ENCODE peak calls at places on chromosomes 3 and 15, in four cellular contexts. P, D, Z and A are unnamed samples.

GRCh38 chr3:112649478-112649735 is 8.5 kb upstream of the CCDC80 start:
- DNase-seq in P (no peak), D (no peak), Z (no peak), A (no peak)

GRCh38 chr15:65957451-65957850 is 88.2 kb downstream of the RAB11A start:
- DNase-seq in P (no peak), D (no peak), Z (no peak), A (no peak)

GRCh38 chr3:73766599-73767378 is 142.0 kb upstream of the PDZRN3 start:
- DNase-seq in P (no peak), D (peak; percentile 55), Z (no peak), A (no peak)

GRCh38 chr15:73210630-73211029 is 158.1 kb downstream of the HCN4 start:
- DNase-seq in P (no peak), D (no peak), Z (no peak), A (no peak)

GRCh38 chr15:43499635-43500034 is 6.7 kb upstream of the TP53BP1 start:
- DNase-seq in P (no peak), D (no peak), Z (no peak), A (no peak)

GRCh38 chr3:111333642-111334041 is 208.4 kb upstream of the CD96 start:
- DNase-seq in P (no peak), D (no peak), Z (no peak), A (no peak)

GRCh38 chr3:194632983-194633348 is 253 bp downstream of the TMEM44 start:
- DNase-seq in P (no peak), D (peak; percentile 35), Z (peak; percentile 33), A (no peak)

GRCh38 chr3:171353423-171353822 is 106.8 kb downstream of the TNIK start:
- DNase-seq in P (no peak), D (no peak), Z (no peak), A (no peak)

GRCh38 chr15:67917037-67917436 is 77.2 kb upstream of the RNU6-1 start:
- DNase-seq in P (no peak), D (no peak), Z (peak; percentile 42), A (peak; percentile 28)

GRCh38 chr3:146640955-146641867 is 36.1 kb upstream of the PLSCR5 start:
- DNase-seq in P (no peak), D (no peak), Z (no peak), A (no peak)

GRCh38 chr15:57322602-57323250 is 53.6 kb upstream of the CGNL1 start:
- DNase-seq in P (no peak), D (no peak), Z (no peak), A (no peak)

GRCh38 chr15:101368086-101368780 is 73.2 kb upstream of the SNRPA1 start:
- DNase-seq in P (no peak), D (no peak), Z (no peak), A (no peak)

GRCh38 chr3:191329654-191330308 is 545 bp downstream of the UTS2B start:
- DNase-seq in P (no peak), D (peak; percentile 44), Z (peak; percentile 64), A (no peak)

GRCh38 chr3:37295925-37296324 is 121.5 kb upstream of the LRRFIP2 start:
- DNase-seq in P (no peak), D (no peak), Z (no peak), A (no peak)

GRCh38 chr15:73841756-73842590 is 31.4 kb upstream of the TBC1D21 start:
- DNase-seq in P (no peak), D (no peak), Z (no peak), A (no peak)

GRCh38 chr3:97340940-97341339 is 423.6 kb upstream of the ARL6 start:
- DNase-seq in P (no peak), D (no peak), Z (no peak), A (no peak)

GRCh38 chr3:32492684-32493436 is 9.8 kb downstream of the CMTM6 start:
- DNase-seq in P (no peak), D (no peak), Z (no peak), A (no peak)

GRCh38 chr3:116929534-116930222 is 220.1 kb downstream of the TUSC7 start:
- DNase-seq in P (no peak), D (no peak), Z (no peak), A (no peak)

GRCh38 chr3:34285465-34286188 is 487.2 kb downstream of the PDCD6IP start:
- DNase-seq in P (no peak), D (no peak), Z (no peak), A (no peak)

GRCh38 chr3:152236741-152237140 is 32.0 kb upstream of the MBNL1 start:
- DNase-seq in P (no peak), D (no peak), Z (no peak), A (no peak)

GRCh38 chr3:157159037-157159761 is 748 bp downstream of the CCNL1 start:
- DNase-seq in P (peak; percentile 75), D (peak; percentile 63), Z (peak; percentile 65), A (no peak)

GRCh38 chr3:177345049-177345972 is 148.0 kb upstream of the TBL1XR1 start:
- DNase-seq in P (peak; percentile 13), D (peak; percentile 88), Z (peak; percentile 91), A (peak; percentile 80)

GRCh38 chr3:13009132-13009945 is 63.9 kb downstream of the IQSEC1 start:
- DNase-seq in P (peak; percentile 69), D (no peak), Z (peak; percentile 73), A (no peak)

GRCh38 chr3:133479895-133480669 is 80.2 kb downstream of the BFSP2 start:
- DNase-seq in P (no peak), D (no peak), Z (peak; percentile 70), A (no peak)

GRCh38 chr15:71559098-71559497 is 251.3 kb upstream of the NR2E3 start:
- DNase-seq in P (no peak), D (no peak), Z (no peak), A (no peak)

GRCh38 chr15:64351265-64351664 is 4.7 kb downstream of the CSNK1G1 start:
- DNase-seq in P (no peak), D (no peak), Z (no peak), A (no peak)

GRCh38 chr15:58203537-58203936 is 65.4 kb downstream of the AQP9 start:
- DNase-seq in P (no peak), D (no peak), Z (no peak), A (no peak)

GRCh38 chr15:36332301-36332700 is 247.1 kb upstream of the CDIN1 start:
- DNase-seq in P (no peak), D (no peak), Z (no peak), A (no peak)

GRCh38 chr3:122576174-122576940 is 1.1 kb upstream of the PARP15 start:
- DNase-seq in P (no peak), D (no peak), Z (no peak), A (no peak)

GRCh38 chr3:174810256-174810655 is 48.9 kb upstream of the NAALADL2 start:
- DNase-seq in P (no peak), D (no peak), Z (peak; percentile 25), A (no peak)

GRCh38 chr3:142888099-142888483 is 792 bp downstream of the PCOLCE2 start:
- DNase-seq in P (no peak), D (no peak), Z (no peak), A (no peak)

GRCh38 chr3:42728056-42728455 is 25.5 kb upstream of the HHATL start:
- DNase-seq in P (no peak), D (peak; percentile 45), Z (peak; percentile 42), A (no peak)

GRCh38 chr3:16378920-16379319 is 113.9 kb downstream of the OXNAD1 start:
- DNase-seq in P (no peak), D (no peak), Z (no peak), A (no peak)

DNA sequence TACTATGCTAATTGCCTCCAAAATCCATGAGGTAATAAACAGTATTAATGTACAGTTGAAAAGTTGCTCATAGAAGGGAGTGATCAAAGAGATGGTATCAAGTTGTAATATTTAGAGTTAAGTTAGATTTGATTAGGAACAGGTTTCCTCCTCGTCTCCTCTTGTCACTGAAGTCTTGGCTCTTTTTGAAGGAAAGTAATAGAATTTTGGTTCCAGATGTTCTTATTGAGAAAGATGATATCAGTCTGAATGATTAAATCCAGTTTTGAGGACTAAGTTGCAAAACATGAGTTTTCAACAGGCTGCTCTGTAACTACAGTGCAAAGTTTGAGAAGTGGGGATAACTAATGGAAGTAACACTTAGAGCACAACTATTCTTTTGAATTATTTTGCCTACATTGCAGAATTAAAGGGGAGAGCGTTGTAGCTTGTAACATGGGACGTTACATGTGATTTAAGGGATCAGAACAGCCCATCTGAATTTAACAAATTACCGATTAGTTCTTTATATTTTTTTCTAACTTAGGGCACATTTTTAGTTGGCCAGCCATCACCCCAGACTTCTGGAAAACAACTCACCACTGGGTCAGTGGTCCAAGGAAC is 48.3 kb downstream of the MAP6D1 start:
- DNase-seq in P (no peak), D (no peak), Z (no peak), A (no peak)
- H3K36me3 ChIP-seq in P (peaks cover 18% of the 10 kb centered on the region), D (no peaks in the 10 kb centered on the region), Z (no peaks in the 10 kb centered on the region), A (peaks cover 50% of the 10 kb centered on the region)

GRCh38 chr15:80689297-80689696 is 5.8 kb upstream of the ABHD17C start:
- DNase-seq in P (no peak), D (no peak), Z (no peak), A (no peak)

GRCh38 chr15:80689716-80690115 is 5.4 kb upstream of the ABHD17C start:
- DNase-seq in P (no peak), D (no peak), Z (no peak), A (no peak)

GRCh38 chr15:80693682-80694623 is 1.2 kb upstream of the ABHD17C start:
- DNase-seq in P (no peak), D (no peak), Z (no peak), A (no peak)

GRCh38 chr15:80694624-80695098 is 449 bp upstream of the ABHD17C start:
- DNase-seq in P (peak; percentile 36), D (peak; percentile 21), Z (peak; percentile 44), A (no peak)

DNA sequence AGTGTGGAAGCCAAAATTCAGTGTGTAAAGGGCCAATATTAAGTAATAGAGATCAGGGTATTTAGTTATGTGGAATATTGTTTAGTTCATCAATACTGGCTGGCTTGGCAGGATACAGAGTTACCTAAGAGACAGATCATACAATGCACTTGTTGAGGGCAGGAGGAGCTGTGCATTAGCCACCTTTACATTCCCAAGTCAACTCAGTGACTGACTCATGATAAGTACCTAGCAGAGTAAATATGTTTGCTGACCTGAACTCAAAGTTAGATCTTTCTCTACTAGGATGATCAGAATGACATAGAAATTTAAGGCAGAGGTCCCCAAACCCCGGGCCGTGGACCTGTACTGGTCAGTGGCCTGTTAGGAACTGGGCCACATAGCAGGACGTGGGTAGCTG is 3.5 kb upstream of the ABHD17C start:
- DNase-seq in P (no peak), D (no peak), Z (no peak), A (no peak)
- H3K27ac ChIP-seq in P (no peak overlapping the region), D (no peak overlapping the region), Z (no peak overlapping the region), A (no peak overlapping the region)

DNA sequence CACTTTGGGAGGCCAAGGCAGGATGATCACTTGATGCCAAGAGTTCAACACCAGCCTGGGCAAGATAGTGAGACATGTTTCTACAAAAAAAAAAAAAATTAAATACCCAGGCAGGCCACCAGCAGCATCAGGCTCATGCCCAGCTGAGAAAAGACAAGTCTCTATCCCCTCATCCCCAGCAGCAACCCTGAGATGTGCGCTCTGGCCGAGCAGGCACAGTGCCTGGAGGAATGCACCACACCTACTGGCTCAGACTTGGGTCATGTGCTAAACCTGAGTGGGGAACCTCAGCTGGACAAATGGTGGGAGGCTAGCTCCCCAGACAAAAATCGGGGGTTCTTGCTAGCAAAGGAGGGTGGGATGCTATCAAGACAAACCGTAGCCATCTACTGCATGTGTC is 10.2 kb upstream of the CCDC174 start:
- DNase-seq in P (no peak), D (no peak), Z (no peak), A (no peak)
- H3K36me3 ChIP-seq in P (no peaks in the 10 kb centered on the region), D (no peaks in the 10 kb centered on the region), Z (no peaks in the 10 kb centered on the region), A (no peaks in the 10 kb centered on the region)

DNA sequence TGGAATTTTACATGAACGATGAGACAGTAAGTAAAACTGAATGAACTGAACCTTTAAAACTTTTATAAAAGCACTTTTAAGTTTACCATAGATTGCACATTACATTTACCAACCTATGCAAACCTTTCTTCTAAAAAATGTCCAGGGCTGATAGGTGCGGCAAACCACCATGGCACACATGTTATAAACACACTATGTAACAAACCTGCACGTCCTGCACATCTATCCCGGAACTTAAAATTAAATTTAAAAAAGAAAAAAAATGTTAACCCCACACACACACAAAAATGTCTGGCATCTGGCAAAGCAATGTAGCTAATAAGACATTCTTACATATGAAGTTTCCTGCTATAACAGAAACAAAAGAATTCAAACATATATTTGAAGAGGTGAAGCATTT is 613 bp downstream of the NRG4 start:
- DNase-seq in P (no peak), D (no peak), Z (no peak), A (no peak)
- H3K27ac ChIP-seq in P (no peak overlapping the region), D (no peak overlapping the region), Z (no peak overlapping the region), A (no peak overlapping the region)